ENCODE peak calls at places on chromosome 15, in six cellular contexts. B is lower lobe of right lung, A is mucosa of descending colon, C is fibroblast of lung, N is left ventricle myocardium inferior, U is psoas muscle. Q is an unnamed sample.
A peak's percentile ranks its signal among the peaks of the same experiment; 100 is the strongest.

GRCh38 chr15:91873133-91873526 is 19.6 kb downstream of the SLCO3A1 start:
- DNase-seq in B (no peak), U (no peak), C (no peak), A (no peak), N (no peak), Q (no peak)

GRCh38 chr15:58758141-58758540 is 8.6 kb upstream of the ADAM10 start:
- DNase-seq in N (no peak), C (peak; percentile 62), U (no peak), B (no peak), A (no peak), Q (no peak)

GRCh38 chr15:55770808-55771207 is 27.9 kb upstream of the PRTG start:
- DNase-seq in A (no peak), N (no peak), B (no peak), C (no peak), U (no peak), Q (no peak)

GRCh38 chr15:60120100-60120499 is 116.0 kb downstream of the FOXB1 start:
- DNase-seq in B (no peak), N (no peak), C (no peak), U (no peak), A (no peak), Q (no peak)

GRCh38 chr15:99143655-99144610 is 39.1 kb downstream of the SYNM start:
- DNase-seq in A (peak; percentile 19), N (peak; percentile 73), U (peak; percentile 89), B (no peak), C (peak; percentile 66), Q (no peak)

GRCh38 chr15:90610220-90610619 is 80.5 kb downstream of the CRTC3 start:
- DNase-seq in B (no peak), A (no peak), U (no peak), N (no peak), C (peak; percentile 66), Q (no peak)

GRCh38 chr15:50906954-50907865 is 1.3 kb upstream of the AP4E1 start:
- DNase-seq in U (no peak), A (peak; percentile 52), C (no peak), B (no peak), N (no peak), Q (no peak)

GRCh38 chr15:64122444-64122843 is 26.7 kb downstream of the SNX1 start:
- DNase-seq in A (no peak), C (no peak), U (no peak), N (no peak), B (no peak), Q (no peak)

GRCh38 chr15:91021516-91022074 is 799 bp downstream of the VPS33B start:
- DNase-seq in N (no peak), B (no peak), C (no peak), A (no peak), U (no peak), Q (no peak)

GRCh38 chr15:22846073-22846472 is 7.6 kb downstream of the NIPA2 start:
- DNase-seq in A (no peak), U (no peak), N (no peak), B (no peak), C (no peak), Q (no peak)

GRCh38 chr15:71128939-71129562 is 13.8 kb downstream of the THSD4 start:
- DNase-seq in C (no peak), N (no peak), A (no peak), U (no peak), B (no peak), Q (no peak)

GRCh38 chr15:50135123-50135541 is 16.1 kb upstream of the ATP8B4 start:
- DNase-seq in C (peak; percentile 62), A (no peak), U (no peak), N (no peak), B (no peak), Q (no peak)

GRCh38 chr15:50126072-50126471 is 7.0 kb upstream of the ATP8B4 start:
- DNase-seq in U (no peak), B (no peak), C (no peak), N (no peak), A (no peak), Q (no peak)

GRCh38 chr15:72033711-72034110 is 84.2 kb downstream of the MYO9A start:
- DNase-seq in B (no peak), A (no peak), C (no peak), N (no peak), U (no peak), Q (no peak)

GRCh38 chr15:38398134-38398533 is 55.8 kb upstream of the FAM98B start:
- DNase-seq in U (peak; percentile 50), B (no peak), N (peak; percentile 38), C (peak; percentile 93), A (no peak), Q (no peak)

GRCh38 chr15:98455899-98456298 is 192.4 kb upstream of the IGF1R start:
- DNase-seq in N (no peak), A (no peak), B (no peak), C (no peak), U (no peak), Q (no peak)

GRCh38 chr15:85331666-85332261 is 48.6 kb upstream of the AKAP13 start:
- DNase-seq in N (no peak), U (no peak), C (no peak), A (no peak), B (peak; percentile 58), Q (no peak)

GRCh38 chr15:85324202-85324601 is 56.2 kb upstream of the AKAP13 start:
- DNase-seq in A (no peak), B (no peak), U (no peak), C (no peak), N (no peak), Q (no peak)

GRCh38 chr15:85329561-85330421 is 50.6 kb upstream of the AKAP13 start:
- DNase-seq in B (no peak), N (peak; percentile 47), C (peak; percentile 85), A (peak; percentile 66), U (no peak), Q (no peak)

GRCh38 chr15:85330941-85331588 is 49.3 kb upstream of the AKAP13 start:
- DNase-seq in A (peak; percentile 91), N (peak; percentile 91), B (peak; percentile 95), U (peak; percentile 86), C (peak; percentile 95), Q (peak; percentile 88)

DNA sequence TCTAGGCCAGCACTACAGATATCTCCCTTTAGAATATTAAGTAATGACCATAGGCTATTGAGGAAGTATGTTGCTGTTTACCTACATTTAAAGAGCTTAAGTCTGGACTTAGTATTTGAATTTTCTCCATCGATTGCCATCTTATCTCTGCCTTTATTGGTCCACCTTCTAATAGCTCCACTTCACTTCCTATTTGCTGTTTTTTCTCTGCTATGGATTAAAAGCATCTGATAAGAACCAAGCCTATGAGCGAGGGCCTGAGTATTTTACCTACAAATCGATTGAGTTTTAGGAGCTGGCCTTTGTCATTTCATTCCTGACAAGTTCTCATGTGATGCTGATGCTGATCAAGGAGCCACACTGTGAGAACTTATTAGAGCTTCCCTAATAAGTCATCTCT is 52.6 kb upstream of the AKAP13 start:
- DNase-seq in N (no peak), C (no peak), A (no peak), B (no peak), U (no peak), Q (no peak)
- H3K4me3 ChIP-seq in N (no peak overlapping the region), C (no peak overlapping the region), A (no peak overlapping the region), B (no peak overlapping the region), U (no peak overlapping the region), Q (no peak overlapping the region)

DNA sequence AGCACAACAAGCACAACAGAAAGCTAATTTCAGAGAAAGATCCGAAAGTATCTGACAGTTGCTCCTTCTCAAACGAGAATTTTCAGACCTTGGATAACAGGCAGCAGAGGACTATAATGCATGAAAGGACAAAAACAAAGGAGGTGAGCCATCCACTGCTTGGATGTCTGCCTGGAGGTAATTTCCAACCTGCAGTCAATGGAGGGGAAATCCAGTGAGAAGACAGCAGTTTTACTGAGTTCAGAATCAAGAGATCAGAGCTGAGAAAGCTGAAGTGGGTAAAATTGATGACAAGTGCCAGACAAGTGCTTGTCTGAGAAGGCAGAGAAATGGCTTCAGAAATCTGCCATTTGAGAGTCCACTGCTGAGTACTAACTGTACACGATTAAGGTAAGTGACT is 22.1 kb downstream of the UBE3A start:
- DNase-seq in C (no peak), U (no peak), N (no peak), B (no peak), A (no peak), Q (no peak)
- H3K9me3 ChIP-seq in C (no peaks in the 10 kb centered on the region), U (no peaks in the 10 kb centered on the region), N (peaks cover 19% of the 10 kb centered on the region), B (peaks cover 7% of the 10 kb centered on the region), A (peaks cover 2% of the 10 kb centered on the region), Q (no peaks in the 10 kb centered on the region)

DNA sequence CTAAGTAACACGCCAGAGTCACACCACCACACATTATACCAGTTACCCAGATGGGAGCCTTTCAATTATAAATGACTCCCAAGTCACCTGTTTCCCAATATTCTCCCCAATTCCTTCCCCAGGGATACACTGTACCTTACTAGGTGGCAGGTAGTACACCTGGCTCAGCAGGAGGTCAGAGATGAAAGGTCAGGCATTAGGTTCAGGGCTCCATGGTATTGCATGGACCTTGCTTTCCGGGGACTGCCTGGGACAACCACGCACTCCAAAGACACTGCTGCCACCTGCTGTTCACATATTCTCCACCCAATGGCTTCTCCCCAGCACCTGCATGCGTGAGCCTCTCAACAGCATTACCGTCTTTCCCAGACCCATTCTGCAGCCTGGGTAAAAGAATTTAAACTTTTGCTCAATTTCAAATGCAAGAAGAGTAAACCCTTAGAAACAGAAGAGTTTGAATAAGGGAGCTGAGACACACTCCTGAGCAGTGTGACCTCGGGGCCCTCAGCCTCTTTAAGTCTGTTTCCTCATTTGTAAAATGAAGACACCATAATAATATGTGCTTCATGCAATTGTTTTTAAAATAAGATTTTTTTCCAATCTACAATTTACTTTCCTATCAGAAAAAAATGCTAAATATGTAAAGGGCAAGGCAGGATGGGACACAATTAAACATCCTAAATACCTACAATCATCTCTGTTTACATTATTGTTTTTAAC is 28.0 kb upstream of the LACTB start:
- DNase-seq in B (peak; percentile 77), N (peak; percentile 75), U (peak; percentile 76), C (peak; percentile 79), A (peak; percentile 96), Q (no peak)
- TF ChIP-seq CTCF in B (peak; percentile 90), N (peak; percentile 93), U (peak; percentile 86), C (peak; percentile 88), A (peak; percentile 64), Q (peak; percentile 100)

GRCh38 chr15:52019394-52020252 is 604 bp downstream of the MAPK6 start:
- DNase-seq in C (peak; percentile 92), B (peak; percentile 91), U (peak; percentile 89), A (peak; percentile 88), N (peak; percentile 84), Q (peak; percentile 92)

GRCh38 chr15:52020253-52021085 is 1.4 kb downstream of the MAPK6 start:
- DNase-seq in A (no peak), C (peak; percentile 50), N (no peak), U (no peak), B (no peak), Q (no peak)

GRCh38 chr15:52018693-52019393 is at the start of gene MAPK6:
- DNase-seq in U (peak; percentile 96), N (peak; percentile 95), B (peak; percentile 96), C (peak; percentile 92), A (peak; percentile 96), Q (peak; percentile 93)

GRCh38 chr15:52021128-52021671 is 2.2 kb downstream of the MAPK6 start:
- DNase-seq in A (peak; percentile 48), B (no peak), C (peak; percentile 95), U (no peak), N (no peak), Q (peak; percentile 92)

GRCh38 chr15:52018244-52018643 is 775 bp upstream of the MAPK6 start:
- DNase-seq in A (no peak), C (peak; percentile 67), U (no peak), B (no peak), N (no peak), Q (no peak)
- H3K4me3 ChIP-seq in A (no peak overlapping the region), C (peak overlapping the region; percentile 90), U (peak overlapping the region; percentile 65), B (peak overlapping the region; percentile 57), N (peak overlapping the region; percentile 75), Q (peak overlapping the region; percentile 75)

Q was measured in RWPE2.